ENCODE peak calls at places on chromosomes 3 and 15, in eight cellular contexts. J is mesenteric fat pad, G is hepatic stellate cell, W is A549, S is NCI-H1105, Y is heart right ventricle, N is fibroblast of mammary gland, E is IMR-90. T is an unnamed sample.

GRCh38 chr3:133504736-133505135 is 68.8 kb upstream of the CDV3 start:
- DNase-seq in S (no peak), G (no peak), E (no peak), N (no peak), W (no peak), Y (no peak), J (no peak), T (no peak)

GRCh38 chr15:84715442-84716035 is 400 bp downstream of the SEC11A start:
- DNase-seq in S (no peak), N (peak), Y (no peak), G (no peak), J (no peak), E (peak), W (peak), T (no peak)

GRCh38 chr3:123350971-123351370 is 97.9 kb downstream of the ADCY5 start:
- DNase-seq in W (no peak), S (no peak), N (no peak), Y (no peak), G (no peak), J (no peak), E (no peak), T (no peak)

GRCh38 chr3:174159629-174160028 is 699.5 kb upstream of the NAALADL2 start:
- DNase-seq in S (no peak), E (no peak), Y (no peak), N (no peak), J (no peak), G (no peak), W (no peak), T (no peak)

GRCh38 chr15:99443768-99444446 is 121.9 kb upstream of the MEF2A start:
- DNase-seq in W (no peak), J (peak), G (no peak), S (no peak), Y (no peak), E (no peak), N (no peak), T (no peak)

GRCh38 chr3:96712792-96713191 is 101.6 kb upstream of the EPHA6 start:
- DNase-seq in G (no peak), S (no peak), E (no peak), W (no peak), J (no peak), Y (no peak), N (no peak), T (no peak)

GRCh38 chr15:82904574-82904973 is 47.9 kb downstream of the HOMER2 start:
- DNase-seq in J (no peak), Y (no peak), E (no peak), W (no peak), S (no peak), N (no peak), G (no peak), T (no peak)

GRCh38 chr3:66483006-66483928 is 17.6 kb downstream of the LRIG1 start:
- DNase-seq in S (no peak), J (no peak), E (peak), Y (peak), G (no peak), W (no peak), N (peak), T (peak)

GRCh38 chr3:172084871-172085556 is 45.6 kb downstream of the FNDC3B start:
- DNase-seq in N (peak), E (peak), W (no peak), S (no peak), Y (no peak), J (no peak), G (no peak), T (no peak)

GRCh38 chr3:134449277-134449676 is 36.5 kb downstream of the ANAPC13 start:
- DNase-seq in E (peak), W (peak), G (peak), Y (no peak), S (peak), J (no peak), N (peak), T (no peak)

GRCh38 chr15:92383528-92384326 is 10.0 kb upstream of the ST8SIA2 start:
- DNase-seq in N (peak), J (no peak), W (peak), E (peak), G (no peak), S (no peak), Y (peak), T (no peak)

GRCh38 chr15:34588046-34588674 is 4.7 kb upstream of the GOLGA8B start:
- DNase-seq in W (peak), E (peak), G (peak), N (peak), J (no peak), S (peak), Y (no peak), T (no peak)

GRCh38 chr3:73719413-73719831 is 94.7 kb upstream of the PDZRN3 start:
- DNase-seq in N (peak), J (no peak), S (no peak), W (no peak), G (no peak), E (peak), Y (no peak), T (no peak)

GRCh38 chr3:8152826-8153418 is 348.7 kb upstream of the LMCD1 start:
- DNase-seq in N (no peak), W (no peak), Y (no peak), J (no peak), S (no peak), G (no peak), E (no peak), T (no peak)

GRCh38 chr3:70854108-70854507 is 541.7 kb upstream of the MDFIC2 start:
- DNase-seq in J (no peak), W (no peak), E (no peak), S (no peak), Y (no peak), N (no peak), G (no peak), T (no peak)

GRCh38 chr3:49006591-49007067 is 562 bp upstream of the WDR6 start:
- DNase-seq in Y (peak), N (peak), G (peak), S (no peak), E (peak), J (no peak), W (no peak), T (peak)

T was measured in left ventricle myocardium inferior.